ENCODE peak calls at places on chromosomes 3 and 15, in four cellular contexts. N, H, Z and X are unnamed samples.

GRCh38 chr15:99476413-99477222 is 89.2 kb upstream of the MEF2A start:
- DNase-seq in Z (peak; percentile 84), N (peak; percentile 78), H (no peak), X (no peak)

GRCh38 chr15:40706121-40706520 is 11.1 kb downstream of the RAD51 start:
- DNase-seq in Z (no peak), N (no peak), H (no peak), X (no peak)

GRCh38 chr3:173045770-173046382 is 95.2 kb downstream of the SPATA16 start:
- DNase-seq in Z (peak; percentile 35), H (no peak), N (no peak), X (no peak)

GRCh38 chr15:62945063-62945462 is 97.5 kb upstream of the TPM1 start:
- DNase-seq in Z (no peak), N (no peak), H (no peak), X (no peak)

GRCh38 chr15:73075151-73075859 is 23.0 kb downstream of the NEO1 start:
- DNase-seq in H (no peak), Z (no peak), N (no peak), X (no peak)

GRCh38 chr15:48887144-48887543 is 9.2 kb downstream of the EID1 start:
- DNase-seq in H (no peak), Z (no peak), N (no peak), X (no peak)

GRCh38 chr3:196524527-196524926 is 9.4 kb upstream of the SMCO1 start:
- DNase-seq in Z (peak; percentile 39), H (no peak), N (no peak), X (no peak)

GRCh38 chr3:61612211-61612995 is 51.0 kb downstream of the PTPRG start:
- DNase-seq in Z (no peak), H (no peak), N (no peak), X (no peak)

GRCh38 chr3:183823963-183824362 is 1.4 kb downstream of the MAP6D1 start:
- DNase-seq in Z (no peak), H (no peak), N (no peak), X (no peak)

GRCh38 chr3:23112491-23112890 is 90.6 kb upstream of the UBE2E2 start:
- DNase-seq in H (no peak), N (no peak), Z (no peak), X (no peak)

GRCh38 chr15:66587749-66588148 is 22.0 kb upstream of the LCTL start:
- DNase-seq in H (no peak), N (no peak), Z (peak; percentile 19), X (no peak)

GRCh38 chr15:77022646-77023575 is 28.0 kb downstream of the PSTPIP1 start:
- DNase-seq in H (no peak), Z (no peak), N (no peak), X (no peak)

GRCh38 chr15:84112025-84112424 is 123.5 kb upstream of the GOLGA6L4 start:
- DNase-seq in H (no peak), N (no peak), Z (no peak), X (no peak)

GRCh38 chr3:139098391-139098790 is 53.7 kb upstream of the PRR23C start:
- DNase-seq in Z (no peak), H (no peak), N (no peak), X (no peak)

GRCh38 chr15:38134252-38134651 is 118.4 kb upstream of the SPRED1 start:
- DNase-seq in Z (no peak), H (no peak), N (no peak), X (no peak)

GRCh38 chr15:40322531-40323238 is 807 bp upstream of the INAFM2 start:
- DNase-seq in H (no peak), N (no peak), Z (no peak), X (no peak)

GRCh38 chr15:69595009-69595825 is 142.6 kb downstream of the RPLP1 start:
- DNase-seq in N (no peak), H (no peak), Z (no peak), X (no peak)

GRCh38 chr3:87250009-87250408 is 22.9 kb downstream of the CHMP2B start:
- DNase-seq in H (no peak), N (no peak), Z (no peak), X (no peak)

GRCh38 chr3:142945023-142945422 is 18.5 kb downstream of the PAQR9 start:
- DNase-seq in Z (no peak), H (no peak), N (no peak), X (no peak)

GRCh38 chr15:80480909-80481308 is 76.7 kb downstream of the ARNT2 start:
- DNase-seq in H (no peak), N (no peak), Z (no peak), X (peak; percentile 74)

GRCh38 chr15:23033979-23034378 is 5.4 kb downstream of the TUBGCP5 start:
- DNase-seq in H (no peak), N (no peak), Z (no peak), X (no peak)

GRCh38 chr3:12367346-12367745 is 78.5 kb downstream of the PPARG start:
- DNase-seq in H (no peak), N (no peak), Z (no peak), X (no peak)

GRCh38 chr15:52180196-52180835 is 10.9 kb downstream of the GNB5 start:
- DNase-seq in Z (no peak), N (no peak), H (no peak), X (no peak)

GRCh38 chr3:158700559-158700958 is 28.1 kb upstream of the LXN start:
- DNase-seq in H (no peak), Z (peak; percentile 91), N (no peak), X (no peak)

GRCh38 chr3:38992117-38992779 is 59.5 kb downstream of the SCN11A start:
- DNase-seq in Z (peak; percentile 41), N (no peak), H (no peak), X (no peak)

GRCh38 chr15:91152896-91153581 is 53.0 kb downstream of the SV2B start:
- DNase-seq in H (no peak), Z (no peak), N (no peak), X (no peak)

GRCh38 chr15:42133892-42134502 is 22.4 kb downstream of the PLA2G4F start:
- DNase-seq in Z (peak; percentile 52), N (peak; percentile 50), H (no peak), X (peak; percentile 81)

GRCh38 chr15:71743861-71744382 is 66.4 kb upstream of the NR2E3 start:
- DNase-seq in H (no peak), Z (peak; percentile 53), N (peak; percentile 69), X (no peak)

GRCh38 chr15:63971427-63971805 is 74.9 kb downstream of the DAPK2 start:
- DNase-seq in Z (no peak), N (no peak), H (no peak), X (no peak)

GRCh38 chr3:54784021-54784420 is 143.8 kb downstream of the LRTM1 start:
- DNase-seq in N (no peak), H (no peak), Z (no peak), X (no peak)

GRCh38 chr3:15636028-15636709 is 34.6 kb downstream of the BTD start:
- DNase-seq in Z (peak; percentile 96), N (no peak), H (no peak), X (no peak)

DNA sequence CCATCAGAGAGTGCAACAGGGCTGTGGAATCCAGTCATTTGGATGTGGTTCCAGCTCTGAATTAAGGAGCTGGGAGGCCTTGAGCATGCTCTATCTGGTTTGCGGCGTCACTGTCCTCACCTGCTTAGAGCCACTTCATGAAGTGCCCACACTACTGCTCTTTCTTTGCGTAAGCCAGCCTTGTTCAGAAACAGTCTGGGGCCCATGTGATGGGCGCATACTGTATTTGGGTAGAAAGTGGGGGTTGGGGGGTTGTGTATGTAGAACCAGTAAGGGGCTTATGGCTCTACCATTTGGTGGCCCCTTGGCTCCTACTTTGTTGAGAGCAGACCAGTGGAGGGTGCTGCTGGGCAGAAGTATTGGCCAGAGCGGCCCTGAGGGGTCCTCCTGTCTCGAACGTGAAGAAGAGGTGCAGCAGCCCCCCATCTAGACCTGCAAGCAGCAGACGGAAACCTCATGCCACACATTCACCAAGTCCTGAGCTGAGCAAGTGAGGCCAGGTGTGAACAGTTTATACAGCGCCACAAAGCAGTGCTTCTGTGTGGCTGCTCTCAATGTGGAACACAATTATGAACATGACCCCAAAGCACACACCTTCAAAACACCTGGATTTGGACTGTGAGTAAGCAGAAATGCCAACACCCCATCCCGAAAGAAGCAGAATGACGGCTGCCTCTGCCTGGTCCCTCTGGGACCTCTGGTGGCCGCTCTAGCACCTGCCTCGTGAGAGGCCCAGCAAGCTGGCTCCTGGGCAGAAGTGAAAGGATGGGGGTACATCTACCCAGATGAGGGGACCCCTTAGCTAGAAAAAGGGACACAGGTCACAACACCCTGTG is 26.6 kb downstream of the SRPRB start:
- DNase-seq in H (no peak), Z (no peak), N (no peak), X (no peak)
- H3K27ac ChIP-seq in H (no peak overlapping the region), Z (no peak overlapping the region), N (no peak overlapping the region), X (no peak overlapping the region)

DNA sequence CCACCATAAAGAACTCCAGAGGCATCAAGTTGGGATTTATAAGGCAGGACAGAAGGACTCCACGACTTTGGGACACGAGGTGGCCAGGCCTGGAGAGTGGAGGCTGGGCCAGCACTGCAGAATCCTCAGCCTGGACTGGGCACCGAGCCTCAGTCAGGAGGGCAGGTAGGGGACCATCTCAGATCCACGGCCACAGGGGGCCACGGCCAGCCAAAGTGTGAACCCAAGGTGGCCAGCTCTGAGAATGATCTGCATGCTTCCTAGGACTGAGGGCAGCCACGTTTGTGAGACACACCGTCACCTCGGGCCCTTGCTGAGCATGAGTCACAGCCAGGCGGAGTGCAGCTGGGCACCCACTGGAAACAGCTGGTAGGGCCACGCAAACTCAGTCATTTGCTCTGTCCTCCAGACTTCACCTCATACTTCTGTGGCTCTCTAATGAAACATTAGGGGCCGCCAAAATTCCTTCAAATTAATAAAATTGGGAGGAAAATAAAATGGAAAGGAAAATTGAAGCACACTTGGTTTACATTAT is 65.8 kb downstream of the CTNNB1 start:
- DNase-seq in Z (no peak), N (no peak), H (no peak), X (no peak)
- TF ChIP-seq POLR2AphosphoS5 in Z (no peak), N (no peak), H (no peak), X (no peak)

GRCh38 chr15:25711164-25711563 is 152.0 kb downstream of the ATP10A start:
- DNase-seq in H (no peak), Z (no peak), N (no peak), X (no peak)

GRCh38 chr15:25712961-25713355 is 150.2 kb downstream of the ATP10A start:
- DNase-seq in N (no peak), Z (no peak), H (no peak), X (no peak)

GRCh38 chr15:25713736-25714537 is 149.2 kb downstream of the ATP10A start:
- DNase-seq in Z (no peak), N (no peak), H (no peak), X (no peak)

GRCh38 chr15:25711691-25712090 is 151.4 kb downstream of the ATP10A start:
- DNase-seq in H (no peak), N (no peak), Z (no peak), X (no peak)

DNA sequence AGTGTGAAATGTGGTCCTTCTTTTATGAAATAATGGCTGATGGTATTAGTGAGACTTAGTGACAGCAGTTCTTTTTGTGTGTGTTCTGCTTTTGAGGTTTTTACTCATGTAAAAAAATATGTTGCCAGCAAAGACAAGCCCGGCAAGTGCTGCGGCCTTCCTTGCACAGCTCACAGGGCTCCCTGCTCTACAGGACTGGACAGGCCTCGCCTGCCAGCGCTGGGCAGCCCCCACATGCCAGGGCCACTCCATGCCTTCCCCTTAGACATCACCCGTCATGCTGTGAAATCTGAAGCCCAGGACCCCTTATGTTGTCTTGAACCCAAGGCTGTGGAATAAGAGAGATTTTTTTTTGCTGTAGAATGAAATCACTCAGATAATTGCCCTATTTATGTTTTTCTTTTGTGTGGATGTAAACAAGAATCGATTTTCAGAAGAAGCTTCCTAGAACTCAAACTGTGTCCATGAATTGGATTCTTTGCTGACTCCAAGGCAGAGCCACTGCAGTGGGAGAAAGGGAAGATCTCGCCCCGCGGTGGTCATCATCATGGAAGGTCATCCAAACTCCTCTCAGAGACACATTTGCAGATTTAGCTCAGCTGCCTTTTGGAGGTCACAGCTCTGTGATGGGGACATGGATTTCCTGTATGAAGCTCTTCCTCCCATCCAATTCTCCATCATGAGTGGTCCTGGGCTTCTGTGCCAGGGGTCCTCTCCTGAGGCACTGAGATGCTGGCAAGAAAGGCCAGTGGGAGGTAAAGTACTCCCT is 150.8 kb downstream of the ATP10A start:
- DNase-seq in H (no peak), Z (no peak), N (no peak), X (no peak)
- H3K9me3 ChIP-seq in H (no peaks in the 10 kb centered on the region), Z (peaks cover 5% of the 10 kb centered on the region), N (no peaks in the 10 kb centered on the region), X (no peaks in the 10 kb centered on the region)

GRCh38 chr3:177823701-177824189 is 626.5 kb upstream of the TBL1XR1 start:
- DNase-seq in H (no peak), Z (no peak), N (no peak), X (no peak)
- H3K27ac ChIP-seq in H (no peak overlapping the region), Z (no peak overlapping the region), N (peak overlapping the region; percentile 91), X (no peak overlapping the region)